ENCODE peak calls at places on chromosomes 1 and 21, in seven cellular contexts. F is B cell; N is activated T-cell treated with anti-CD3 and anti-CD28 coated beads, Interleukin-2, amount 50 U/mL, for 72 hours; E is natural killer cell; S is right cardiac atrium; O is A549; B is activated CD8-positive, alpha-beta T cell treated with anti-CD3 and anti-CD28 coated beads for 36 hours. R is an unnamed sample.

GRCh38 chr1:225877570-225877969 is 4.6 kb downstream of the TMEM63A start:
- ATAC-seq in E (no peak), O (peak; percentile 65), F (no peak), S (peak; percentile 52), N (no peak), B (no peak), R (no peak)

GRCh38 chr1:6025269-6026094 is 20.2 kb upstream of the KCNAB2 start:
- ATAC-seq in E (no peak), N (no peak), B (no peak), F (no peak), O (peak; percentile 48), S (peak; percentile 22), R (peak; percentile 28)

GRCh38 chr1:186806477-186806876 is 22.3 kb upstream of the PLA2G4A start:
- ATAC-seq in S (peak; percentile 59), B (no peak), O (peak; percentile 81), F (no peak), N (no peak), E (no peak), R (no peak)

GRCh38 chr1:111496398-111496797 is 7.0 kb downstream of the ADORA3 start:
- ATAC-seq in E (no peak), S (no peak), O (no peak), F (no peak), B (peak; percentile 89), N (peak; percentile 85), R (peak; percentile 76)

GRCh38 chr21:46552274-46552673 is 52.6 kb downstream of the S100B start:
- ATAC-seq in F (no peak), S (no peak), B (no peak), E (peak; percentile 50), O (no peak), N (no peak), R (no peak)

GRCh38 chr1:220696226-220696862 is 6.2 kb downstream of the C1orf115 start:
- ATAC-seq in B (no peak), F (no peak), O (no peak), S (no peak), N (no peak), E (no peak), R (no peak)

GRCh38 chr21:10521091-10521598 is at the start of gene TPTE:
- ATAC-seq in F (peak; percentile 45), S (peak; percentile 38), E (peak; percentile 29), B (no peak), N (peak; percentile 31), O (no peak), R (no peak)

GRCh38 chr1:58983633-58984301 is 199.9 kb upstream of the JUN start:
- ATAC-seq in B (no peak), F (no peak), O (no peak), S (peak; percentile 91), E (no peak), N (no peak), R (no peak)

GRCh38 chr1:234958702-234959649 is 169.7 kb downstream of the TOMM20 start:
- ATAC-seq in N (no peak), B (no peak), O (no peak), S (no peak), E (no peak), F (no peak), R (no peak)

GRCh38 chr1:246959944-246960693 is 28.4 kb upstream of the AHCTF1 start:
- ATAC-seq in E (no peak), N (no peak), S (peak; percentile 45), B (no peak), F (peak; percentile 76), O (no peak), R (no peak)

GRCh38 chr1:162691999-162692575 is 59.8 kb downstream of the DDR2 start:
- ATAC-seq in B (no peak), E (no peak), S (no peak), O (no peak), F (no peak), N (no peak), R (no peak)

GRCh38 chr1:1833916-1834325 is 55.7 kb upstream of the NADK start:
- ATAC-seq in N (no peak), S (peak; percentile 30), E (no peak), B (no peak), O (no peak), F (peak; percentile 91), R (no peak)

GRCh38 chr1:104132386-104132973 is 382.8 kb downstream of the AMY1C start:
- ATAC-seq in E (peak; percentile 49), O (no peak), S (no peak), N (no peak), F (no peak), B (no peak), R (no peak)

GRCh38 chr1:201637282-201638076 is 98.6 kb downstream of the NAV1 start:
- ATAC-seq in B (no peak), F (no peak), E (no peak), N (no peak), S (peak; percentile 35), O (no peak), R (no peak)

GRCh38 chr1:44067258-44068250 is 36.3 kb upstream of the SLC6A9 start:
- ATAC-seq in E (no peak), F (peak; percentile 73), S (peak; percentile 26), O (no peak), B (no peak), N (no peak), R (no peak)

GRCh38 chr1:19169642-19170041 is 40.4 kb downstream of the UBR4 start:
- ATAC-seq in N (peak; percentile 68), F (no peak), S (no peak), E (no peak), O (no peak), B (peak; percentile 58), R (peak; percentile 92)

GRCh38 chr1:110787328-110788071 is 85.4 kb upstream of the CD53 start:
- ATAC-seq in F (peak; percentile 78), S (no peak), B (peak; percentile 73), N (peak; percentile 31), O (no peak), E (no peak), R (peak; percentile 74)

GRCh38 chr1:70426154-70427131 is 15.4 kb downstream of the CTH start:
- ATAC-seq in S (no peak), F (no peak), B (no peak), N (no peak), O (no peak), E (no peak), R (no peak)

GRCh38 chr1:9589144-9589718 is 520 bp downstream of the TMEM201 start:
- ATAC-seq in B (peak; percentile 10), E (no peak), O (peak; percentile 17), S (no peak), N (peak; percentile 33), F (no peak), R (peak; percentile 25)

GRCh38 chr1:56788102-56788501 is 31.1 kb downstream of the FYB2 start:
- ATAC-seq in O (no peak), S (no peak), F (no peak), B (no peak), E (no peak), N (no peak), R (no peak)

GRCh38 chr1:10960406-10960805 is 52.0 kb upstream of the TARDBP start:
- ATAC-seq in N (no peak), B (no peak), E (no peak), O (no peak), F (no peak), S (no peak), R (no peak)

GRCh38 chr1:15858069-15858670 is 10.7 kb downstream of the SPEN start:
- ATAC-seq in F (no peak), B (no peak), N (no peak), E (no peak), O (no peak), S (no peak), R (no peak)

GRCh38 chr1:30657131-30658013 is 66.0 kb downstream of the MATN1 start:
- ATAC-seq in F (no peak), B (no peak), O (no peak), S (no peak), E (no peak), N (no peak), R (no peak)

GRCh38 chr1:224846119-224846907 is 83.2 kb upstream of the DNAH14 start:
- ATAC-seq in S (no peak), E (no peak), F (no peak), N (no peak), O (no peak), B (no peak), R (no peak)

GRCh38 chr21:36422279-36423098 is 37.3 kb downstream of the CHAF1B start:
- ATAC-seq in E (peak; percentile 35), S (peak; percentile 50), N (no peak), B (no peak), O (peak; percentile 73), F (no peak), R (peak; percentile 37)

GRCh38 chr1:167360120-167360519 is 139.4 kb downstream of the POU2F1 start:
- ATAC-seq in O (no peak), F (no peak), E (no peak), B (no peak), S (no peak), N (no peak), R (no peak)

GRCh38 chr1:165915480-165916395 is 88.3 kb downstream of the UCK2 start:
- ATAC-seq in E (no peak), N (no peak), F (no peak), B (no peak), O (no peak), S (no peak), R (no peak)

GRCh38 chr21:43991447-43991991 is 20.6 kb upstream of the TRAPPC10 start:
- ATAC-seq in F (no peak), S (no peak), E (no peak), N (peak; percentile 19), B (no peak), O (no peak), R (no peak)

GRCh38 chr1:217140041-217140901 is 417.0 kb upstream of the ESRRG start:
- ATAC-seq in N (no peak), F (no peak), S (peak; percentile 68), E (no peak), B (no peak), O (no peak), R (no peak)

GRCh38 chr1:212958175-212958574 is 7.8 kb downstream of the VASH2 start:
- ATAC-seq in E (no peak), N (no peak), F (no peak), O (no peak), S (no peak), B (no peak), R (no peak)

GRCh38 chr1:79568411-79568810 is 561.9 kb upstream of the ADGRL4 start:
- ATAC-seq in B (no peak), O (no peak), E (no peak), F (no peak), N (no peak), S (no peak), R (no peak)

GRCh38 chr21:37737497-37737896 is 178.8 kb downstream of the KCNJ6 start:
- ATAC-seq in F (no peak), S (peak; percentile 73), N (no peak), O (no peak), E (no peak), B (no peak), R (no peak)

R was measured in activated T-helper 17 cell treated with anti-CD3 and anti-CD28 coated beads, Interleukin-2, amount 50 U/mL, for 72 hours.